ENCODE peak calls at places on chromosomes 13 and 19, in four cellular contexts. V is brain microvascular endothelial cell, F is spleen, A is HCT116. Z is an unnamed sample.

GRCh38 chr13:44649118-44649455 is 73.0 kb upstream of the TSC22D1 start:
- DNase-seq in V (no peak), F (no peak), A (no peak), Z (no peak)

GRCh38 chr13:73578251-73578875 is 519.6 kb downstream of the KLF5 start:
- DNase-seq in V (no peak), F (no peak), A (no peak), Z (no peak)

GRCh38 chr13:38648912-38649311 is 38.0 kb upstream of the FREM2 start:
- DNase-seq in V (no peak), F (no peak), A (no peak), Z (no peak)

GRCh38 chr13:33016414-33017409 is at the start of gene KL:
- DNase-seq in V (no peak), F (peak), A (no peak), Z (no peak)

GRCh38 chr19:38321646-38322323 is 2.1 kb downstream of the KCNK6 start:
- DNase-seq in V (no peak), F (no peak), A (no peak), Z (no peak)

GRCh38 chr13:46012404-46012803 is 40.1 kb downstream of the ZC3H13 start:
- DNase-seq in V (no peak), F (no peak), A (no peak), Z (no peak)

GRCh38 chr19:7535035-7535992 is at the start of gene PNPLA6:
- DNase-seq in V (peak), F (peak), A (peak), Z (peak)

GRCh38 chr19:37803250-37803854 is 24.0 kb upstream of the ZNF573 start:
- DNase-seq in V (no peak), F (no peak), A (no peak), Z (no peak)

GRCh38 chr19:49570138-49570856 is 10.1 kb downstream of the NOSIP start:
- DNase-seq in V (peak), F (no peak), A (peak), Z (peak)

GRCh38 chr13:30520571-30520970 is 54.8 kb upstream of the HMGB1 start:
- DNase-seq in V (peak), F (no peak), A (no peak), Z (no peak)

GRCh38 chr19:4099054-4099764 is 24.7 kb downstream of the MAP2K2 start:
- DNase-seq in V (no peak), F (no peak), A (no peak), Z (no peak)

GRCh38 chr19:30252214-30252613 is 120.0 kb upstream of the ZNF536 start:
- DNase-seq in V (no peak), F (no peak), A (no peak), Z (no peak)

GRCh38 chr19:15640294-15640903 is at the start of gene CYP4F3:
- DNase-seq in V (no peak), F (peak), A (peak), Z (peak)

GRCh38 chr19:3135961-3136683 is at the start of gene GNA15:
- DNase-seq in V (no peak), F (peak), A (no peak), Z (no peak)

GRCh38 chr19:47310819-47311218 is 1.2 kb downstream of the C5AR1 start:
- DNase-seq in V (no peak), F (peak), A (no peak), Z (peak)

GRCh38 chr13:20921572-20921971 is 19.0 kb upstream of the XPO4 start:
- DNase-seq in V (no peak), F (peak), A (no peak), Z (no peak)

GRCh38 chr13:109874921-109875454 is 88.6 kb upstream of the IRS2 start:
- DNase-seq in V (peak), F (no peak), A (no peak), Z (peak)

GRCh38 chr19:2989236-2989946 is 12.0 kb downstream of the TLE6 start:
- DNase-seq in V (no peak), F (no peak), A (no peak), Z (no peak)

GRCh38 chr19:12983561-12984142 is 11.6 kb upstream of the NFIX start:
- DNase-seq in V (peak), F (peak), A (peak), Z (peak)

GRCh38 chr19:51368366-51369282 is at the start of gene CLDND2:
- DNase-seq in V (no peak), F (no peak), A (no peak), Z (peak)

GRCh38 chr13:78413887-78414553 is 189.3 kb downstream of the POU4F1 start:
- DNase-seq in V (no peak), F (no peak), A (no peak), Z (no peak)

GRCh38 chr13:37869756-37870488 is at the start of gene TRPC4:
- DNase-seq in V (peak), F (peak), A (no peak), Z (peak)

GRCh38 chr19:12665281-12665573 is 1.3 kb downstream of the MAN2B1 start:
- DNase-seq in V (no peak), F (peak), A (no peak), Z (no peak)

GRCh38 chr13:48346583-48346982 is 43.0 kb downstream of the RB1 start:
- DNase-seq in V (no peak), F (no peak), A (no peak), Z (no peak)

GRCh38 chr19:47094557-47095517 is 18.7 kb downstream of the ZC3H4 start:
- DNase-seq in V (no peak), F (peak), A (no peak), Z (no peak)

GRCh38 chr19:53969366-53969765 is 6.6 kb downstream of the CACNG8 start:
- DNase-seq in V (no peak), F (no peak), A (no peak), Z (no peak)

GRCh38 chr13:22114630-22115311 is 443.9 kb downstream of the FGF9 start:
- DNase-seq in V (no peak), F (no peak), A (no peak), Z (no peak)

GRCh38 chr13:93861818-93862217 is 617.7 kb downstream of the DCT start:
- DNase-seq in V (peak), F (no peak), A (no peak), Z (no peak)

GRCh38 chr13:33642374-33643065 is 175.4 kb upstream of the RFC3 start:
- DNase-seq in V (no peak), F (no peak), A (no peak), Z (peak)

DNA sequence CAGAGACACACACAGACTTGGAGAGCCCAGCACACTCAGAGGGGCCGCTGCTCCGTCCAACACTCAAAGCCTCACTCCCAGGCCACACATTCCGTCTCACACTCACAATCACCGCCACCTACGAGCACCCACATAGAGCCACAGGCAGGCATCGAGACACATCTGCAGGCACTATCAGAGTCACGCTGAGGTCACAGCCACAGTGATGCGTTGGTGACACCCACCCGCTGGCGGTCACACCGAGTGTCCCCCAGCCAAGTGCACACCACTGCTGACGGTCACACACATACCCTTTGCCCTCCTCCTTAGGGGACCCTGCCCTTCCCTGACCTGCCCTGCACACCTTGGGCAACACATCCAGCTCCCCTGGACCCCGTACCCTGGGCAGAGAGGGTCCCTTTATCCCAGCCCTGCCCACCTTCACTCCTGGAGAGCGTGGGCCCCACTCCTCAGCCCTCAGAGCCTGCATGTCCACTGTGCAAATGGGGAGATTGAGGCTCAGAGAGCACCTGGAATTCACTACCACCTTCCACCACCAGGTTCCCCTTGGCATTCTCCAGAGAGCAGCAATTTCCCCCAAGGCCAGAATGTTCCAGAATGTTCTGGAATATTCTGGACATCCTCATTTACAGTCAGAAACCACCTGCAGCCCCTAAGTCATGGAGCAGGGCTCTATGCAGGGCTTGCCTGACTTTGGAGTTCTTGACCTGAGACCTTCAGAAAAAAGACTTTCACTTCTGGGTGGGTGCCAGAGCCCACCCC is 5.4 kb downstream of the FUT5 start:
- DNase-seq in V (no peak), F (no peak), A (no peak), Z (no peak)
- TF ChIP-seq CTCF in V (peak), F (no peak), A (peak), Z (no peak)

GRCh38 chr19:55668603-55669348 is 6.2 kb upstream of the EPN1 start:
- DNase-seq in V (no peak), F (no peak), A (no peak), Z (no peak)

GRCh38 chr19:55670280-55671053 is 4.6 kb upstream of the EPN1 start:
- DNase-seq in V (no peak), F (peak), A (no peak), Z (no peak)

GRCh38 chr19:55672418-55672817 is 2.6 kb upstream of the EPN1 start:
- DNase-seq in V (peak), F (no peak), A (no peak), Z (no peak)

GRCh38 chr19:55669418-55670279 is 5.4 kb upstream of the EPN1 start:
- DNase-seq in V (no peak), F (no peak), A (no peak), Z (no peak)

DNA sequence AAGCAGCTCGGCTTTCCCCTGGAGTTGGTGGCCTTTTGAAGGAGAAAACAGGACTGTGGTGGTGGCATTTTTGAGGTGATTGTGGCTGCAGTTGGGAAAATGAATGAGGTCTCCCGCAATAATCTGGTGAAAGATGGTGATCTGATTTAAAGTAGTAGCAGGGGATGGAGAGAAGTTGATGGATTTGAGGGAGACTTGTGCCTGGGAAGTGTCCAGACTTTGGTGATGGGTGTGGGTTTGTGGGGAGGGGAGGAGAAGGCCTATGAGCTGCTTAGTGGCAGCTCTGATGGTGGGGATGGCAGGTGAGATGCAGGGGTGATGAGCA is 4.0 kb upstream of the EPN1 start:
- DNase-seq in V (no peak), F (no peak), A (no peak), Z (no peak)
- H3K27ac ChIP-seq in V (no peak), F (no peak), A (peak), Z (no peak)

DNA sequence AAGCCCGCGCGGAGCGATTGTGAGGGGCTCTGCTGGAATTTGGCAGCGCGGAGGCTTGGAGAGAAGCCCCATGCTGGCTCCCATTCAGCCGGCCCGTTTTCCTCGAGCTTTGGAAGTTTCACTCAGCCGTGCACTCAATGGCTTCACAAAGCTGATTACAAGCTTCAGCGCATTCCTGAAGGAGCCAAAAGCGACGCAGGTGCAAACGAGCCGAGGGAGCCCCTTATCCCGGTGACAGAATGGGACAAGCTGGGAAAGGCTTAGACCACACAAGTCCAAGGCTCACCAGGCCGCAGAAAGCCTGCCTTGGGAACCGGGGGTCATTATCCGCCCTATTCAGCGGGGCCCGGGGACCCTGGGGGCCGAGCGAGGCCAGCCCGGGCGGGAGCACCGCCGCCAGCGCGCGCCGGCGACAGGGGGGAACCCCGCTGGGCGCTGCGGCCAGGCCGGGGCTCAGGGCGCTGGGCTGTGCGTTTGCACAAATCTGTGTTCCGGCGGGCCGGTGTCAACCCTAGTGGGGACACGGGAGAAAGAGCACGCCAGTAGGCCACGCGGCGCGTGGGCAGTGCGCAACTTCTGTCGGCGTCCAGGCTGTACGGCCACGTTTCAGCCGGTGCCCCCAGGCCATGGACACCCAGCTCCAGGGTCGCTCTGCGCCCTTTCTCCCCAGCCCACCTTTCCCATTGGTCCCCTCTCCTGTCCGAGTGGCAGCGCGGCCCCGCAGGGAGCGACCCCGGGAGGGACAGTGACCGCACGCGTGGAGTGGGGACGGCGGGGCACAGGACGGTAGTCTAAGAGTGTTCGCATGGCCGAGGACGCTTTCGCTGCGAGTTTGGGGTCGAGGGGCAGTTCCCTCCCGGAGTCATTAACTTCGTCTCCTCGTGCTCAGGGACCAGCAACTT is 37.3 kb downstream of the SOX1 start:
- DNase-seq in V (no peak), F (no peak), A (no peak), Z (no peak)
- H3K4me3 ChIP-seq in V (no peak), F (no peak), A (no peak), Z (no peak)

GRCh38 chr13:29239653-29240525 is 355.6 kb downstream of the SLC7A1 start:
- DNase-seq in V (no peak), F (no peak), A (no peak), Z (no peak)
- TF ChIP-seq CTCF in V (no peak), F (no peak), A (no peak), Z (no peak)

GRCh38 chr19:35040474-35040825 is 1.1 kb upstream of the HPN start:
- DNase-seq in V (no peak), F (no peak), A (no peak), Z (no peak)
- H3K27ac ChIP-seq in V (no peak), F (peak), A (no peak), Z (no peak)

GRCh38 chr13:52739468-52740071 is at the start of gene CNMD:
- DNase-seq in V (no peak), F (no peak), A (no peak), Z (no peak)
- H3K4me3 ChIP-seq in V (peak), F (peak), A (no peak), Z (no peak)

Z was measured in PC-9.